ENCODE peak calls at places on chromosomes 11 and 22, in nine cellular contexts. N is T47D; M is substantia nigra; G is iris pigment epithelial cell; W is activated CD8-positive, alpha-beta T cell treated with anti-CD3 and anti-CD28 coated beads for 36 hours; S is activated CD4-positive, alpha-beta T cell treated with anti-CD3 and anti-CD28 coated beads, Interleukin-2, amount 50 U/mL, for 1 hour; D is ecto neural progenitor cell; X is fibroblast of pulmonary artery; A is colonic mucosa. O is an unnamed sample.

GRCh38 chr11:134215836-134216235 is 7.9 kb downstream of the NCAPD3 start:
- DNase-seq in D (no peak), N (no peak), A (no peak), G (no peak), W (no peak), S (no peak), X (no peak), M (no peak), O (no peak)

GRCh38 chr11:27385245-27385644 is 22.2 kb upstream of the CCDC34 start:
- DNase-seq in M (no peak), W (no peak), A (no peak), N (no peak), D (no peak), S (no peak), G (peak; percentile 92), X (peak; percentile 89), O (no peak)

GRCh38 chr22:25745341-25746011 is 3.5 kb downstream of the MYO18B start:
- DNase-seq in N (no peak), A (no peak), M (no peak), G (peak; percentile 78), S (no peak), W (peak; percentile 51), D (no peak), X (peak; percentile 72), O (no peak)

GRCh38 chr11:9025101-9025850 is 21.5 kb upstream of the NRIP3 start:
- DNase-seq in D (no peak), A (no peak), M (no peak), W (no peak), N (no peak), X (no peak), S (no peak), G (no peak), O (peak; percentile 67)

GRCh38 chr11:102320679-102321078 is 3.4 kb downstream of the BIRC3 start:
- DNase-seq in S (no peak), A (no peak), G (no peak), W (no peak), D (no peak), X (no peak), M (no peak), N (no peak), O (peak; percentile 71)

GRCh38 chr22:23236440-23237139 is 56.3 kb downstream of the BCR start:
- DNase-seq in D (no peak), W (no peak), S (no peak), A (no peak), M (no peak), G (no peak), X (no peak), N (no peak), O (peak; percentile 46)

GRCh38 chr11:62013266-62014157 is 46.1 kb upstream of the FTH1 start:
- DNase-seq in N (peak; percentile 91), X (peak; percentile 53), D (no peak), W (no peak), S (no peak), A (peak; percentile 74), G (no peak), M (no peak), O (no peak)

GRCh38 chr11:110762596-110762995 is 50.4 kb upstream of the ARHGAP20 start:
- DNase-seq in D (no peak), S (no peak), N (no peak), W (no peak), G (peak; percentile 45), A (no peak), M (no peak), X (no peak), O (no peak)

GRCh38 chr22:17637490-17638181 is 921 bp upstream of the BCL2L13 start:
- DNase-seq in A (peak; percentile 29), M (no peak), D (no peak), S (no peak), N (no peak), W (no peak), X (no peak), G (no peak), O (no peak)

O was measured in Ammon's horn.